ENCODE peak calls at places on chromosomes 6 and 20, in seven cellular contexts. One of them, this sample, is unnamed.

GRCh38 chr6:38095054-38095453 is 275.5 kb downstream of the ZFAND3 start:
- DNase-seq in IMR-90: peak; percentile 79
- DNase-seq in endothelial cell of umbilical vein: no peak
- DNase-seq in HCT116: no peak
- DNase-seq in neural progenitor cell: no peak
- DNase-seq in HepG2: peak; percentile 26
- DNase-seq in OCI-LY7: no peak
- DNase-seq in this sample: no peak

GRCh38 chr20:24477831-24478547 is 8.6 kb downstream of the SYNDIG1 start:
- DNase-seq in IMR-90: no peak
- DNase-seq in endothelial cell of umbilical vein: no peak
- DNase-seq in HCT116: no peak
- DNase-seq in neural progenitor cell: no peak
- DNase-seq in HepG2: no peak
- DNase-seq in OCI-LY7: no peak
- DNase-seq in this sample: no peak

GRCh38 chr20:1323830-1324597 is 4.9 kb downstream of the SDCBP2 start:
- DNase-seq in IMR-90: no peak
- DNase-seq in endothelial cell of umbilical vein: peak; percentile 40
- DNase-seq in HCT116: no peak
- DNase-seq in neural progenitor cell: no peak
- DNase-seq in HepG2: no peak
- DNase-seq in OCI-LY7: no peak
- DNase-seq in this sample: no peak

GRCh38 chr6:107805504-107805903 is 18.6 kb downstream of the SCML4 start:
- DNase-seq in IMR-90: no peak
- DNase-seq in endothelial cell of umbilical vein: no peak
- DNase-seq in HCT116: no peak
- DNase-seq in neural progenitor cell: no peak
- DNase-seq in HepG2: no peak
- DNase-seq in OCI-LY7: no peak
- DNase-seq in this sample: no peak

GRCh38 chr6:158867381-158868121 is 48.4 kb upstream of the EZR start:
- DNase-seq in IMR-90: no peak
- DNase-seq in endothelial cell of umbilical vein: no peak
- DNase-seq in HCT116: peak; percentile 85
- DNase-seq in neural progenitor cell: no peak
- DNase-seq in HepG2: no peak
- DNase-seq in OCI-LY7: peak; percentile 80
- DNase-seq in this sample: peak; percentile 21

GRCh38 chr6:78308025-78308424 is 559.3 kb upstream of the IRAK1BP1 start:
- DNase-seq in IMR-90: no peak
- DNase-seq in endothelial cell of umbilical vein: no peak
- DNase-seq in HCT116: peak; percentile 41
- DNase-seq in neural progenitor cell: peak; percentile 47
- DNase-seq in HepG2: no peak
- DNase-seq in OCI-LY7: no peak
- DNase-seq in this sample: no peak

GRCh38 chr20:1299522-1299921 is 29.4 kb downstream of the SDCBP2 start:
- DNase-seq in IMR-90: no peak
- DNase-seq in endothelial cell of umbilical vein: no peak
- DNase-seq in HCT116: peak; percentile 37
- DNase-seq in neural progenitor cell: peak; percentile 45
- DNase-seq in HepG2: no peak
- DNase-seq in OCI-LY7: no peak
- DNase-seq in this sample: no peak

GRCh38 chr20:52251137-52251700 is 59.6 kb upstream of the ZFP64 start:
- DNase-seq in IMR-90: no peak
- DNase-seq in endothelial cell of umbilical vein: no peak
- DNase-seq in HCT116: no peak
- DNase-seq in neural progenitor cell: no peak
- DNase-seq in HepG2: no peak
- DNase-seq in OCI-LY7: no peak
- DNase-seq in this sample: no peak

GRCh38 chr6:154450498-154450897 is 60.0 kb downstream of the CNKSR3 start:
- DNase-seq in IMR-90: no peak
- DNase-seq in endothelial cell of umbilical vein: no peak
- DNase-seq in HCT116: no peak
- DNase-seq in neural progenitor cell: no peak
- DNase-seq in HepG2: no peak
- DNase-seq in OCI-LY7: no peak
- DNase-seq in this sample: no peak

GRCh38 chr6:100057941-100058340 is 63.9 kb upstream of the MCHR2 start:
- DNase-seq in IMR-90: peak; percentile 12
- DNase-seq in endothelial cell of umbilical vein: no peak
- DNase-seq in HCT116: no peak
- DNase-seq in neural progenitor cell: no peak
- DNase-seq in HepG2: no peak
- DNase-seq in OCI-LY7: no peak
- DNase-seq in this sample: no peak

GRCh38 chr20:8073024-8073832 is 53.7 kb upstream of the TMX4 start:
- DNase-seq in IMR-90: peak; percentile 90
- DNase-seq in endothelial cell of umbilical vein: peak; percentile 54
- DNase-seq in HCT116: no peak
- DNase-seq in neural progenitor cell: no peak
- DNase-seq in HepG2: peak; percentile 29
- DNase-seq in OCI-LY7: no peak
- DNase-seq in this sample: peak; percentile 63

GRCh38 chr6:86916393-86916792 is 20.9 kb upstream of the HTR1E start:
- DNase-seq in IMR-90: no peak
- DNase-seq in endothelial cell of umbilical vein: no peak
- DNase-seq in HCT116: no peak
- DNase-seq in neural progenitor cell: no peak
- DNase-seq in HepG2: no peak
- DNase-seq in OCI-LY7: no peak
- DNase-seq in this sample: no peak

GRCh38 chr6:90105766-90106165 is 190.9 kb downstream of the BACH2 start:
- DNase-seq in IMR-90: no peak
- DNase-seq in endothelial cell of umbilical vein: no peak
- DNase-seq in HCT116: no peak
- DNase-seq in neural progenitor cell: no peak
- DNase-seq in HepG2: no peak
- DNase-seq in OCI-LY7: no peak
- DNase-seq in this sample: no peak

GRCh38 chr6:4008324-4009047 is 70.5 kb downstream of the FAM217A start:
- DNase-seq in IMR-90: peak; percentile 92
- DNase-seq in endothelial cell of umbilical vein: peak; percentile 76
- DNase-seq in HCT116: peak; percentile 56
- DNase-seq in neural progenitor cell: no peak
- DNase-seq in HepG2: peak; percentile 86
- DNase-seq in OCI-LY7: peak; percentile 66
- DNase-seq in this sample: peak; percentile 88

GRCh38 chr20:36461600-36462439 is 79.5 kb upstream of the MYL9 start:
- DNase-seq in IMR-90: peak; percentile 42
- DNase-seq in endothelial cell of umbilical vein: peak; percentile 37
- DNase-seq in HCT116: no peak
- DNase-seq in neural progenitor cell: peak; percentile 83
- DNase-seq in HepG2: no peak
- DNase-seq in OCI-LY7: peak; percentile 60
- DNase-seq in this sample: peak; percentile 78

GRCh38 chr6:145656128-145656527 is 79.2 kb downstream of the EPM2A start:
- DNase-seq in IMR-90: no peak
- DNase-seq in endothelial cell of umbilical vein: peak; percentile 8
- DNase-seq in HCT116: no peak
- DNase-seq in neural progenitor cell: no peak
- DNase-seq in HepG2: no peak
- DNase-seq in OCI-LY7: no peak
- DNase-seq in this sample: no peak

GRCh38 chr6:133896344-133896721 is 7.4 kb downstream of the TCF21 start:
- DNase-seq in IMR-90: no peak
- DNase-seq in endothelial cell of umbilical vein: no peak
- DNase-seq in HCT116: no peak
- DNase-seq in neural progenitor cell: no peak
- DNase-seq in HepG2: peak; percentile 34
- DNase-seq in OCI-LY7: no peak
- DNase-seq in this sample: peak; percentile 11

GRCh38 chr20:63188641-63189321 is 27.1 kb downstream of the YTHDF1 start:
- DNase-seq in IMR-90: no peak
- DNase-seq in endothelial cell of umbilical vein: no peak
- DNase-seq in HCT116: no peak
- DNase-seq in neural progenitor cell: no peak
- DNase-seq in HepG2: no peak
- DNase-seq in OCI-LY7: peak; percentile 15
- DNase-seq in this sample: no peak

GRCh38 chr6:5751525-5752252 is 255.0 kb downstream of the NRN1 start:
- DNase-seq in IMR-90: peak; percentile 23
- DNase-seq in endothelial cell of umbilical vein: no peak
- DNase-seq in HCT116: no peak
- DNase-seq in neural progenitor cell: no peak
- DNase-seq in HepG2: no peak
- DNase-seq in OCI-LY7: no peak
- DNase-seq in this sample: no peak

GRCh38 chr6:30006170-30007131 is 54.6 kb upstream of the POLR1H start:
- DNase-seq in IMR-90: peak; percentile 3
- DNase-seq in endothelial cell of umbilical vein: no peak
- DNase-seq in HCT116: no peak
- DNase-seq in neural progenitor cell: peak; percentile 46
- DNase-seq in HepG2: no peak
- DNase-seq in OCI-LY7: no peak
- DNase-seq in this sample: peak; percentile 28

GRCh38 chr6:110055387-110055735 is 77.2 kb downstream of the GPR6 start:
- DNase-seq in IMR-90: no peak
- DNase-seq in endothelial cell of umbilical vein: no peak
- DNase-seq in HCT116: no peak
- DNase-seq in neural progenitor cell: no peak
- DNase-seq in HepG2: no peak
- DNase-seq in OCI-LY7: no peak
- DNase-seq in this sample: no peak

GRCh38 chr20:34364013-34364382 is 925 bp downstream of the ITCH start:
- DNase-seq in IMR-90: peak; percentile 34
- DNase-seq in endothelial cell of umbilical vein: peak; percentile 60
- DNase-seq in HCT116: no peak
- DNase-seq in neural progenitor cell: no peak
- DNase-seq in HepG2: no peak
- DNase-seq in OCI-LY7: peak; percentile 18
- DNase-seq in this sample: peak; percentile 53

GRCh38 chr20:35866446-35867202 is 87.7 kb downstream of the SCAND1 start:
- DNase-seq in IMR-90: peak; percentile 81
- DNase-seq in endothelial cell of umbilical vein: no peak
- DNase-seq in HCT116: no peak
- DNase-seq in neural progenitor cell: no peak
- DNase-seq in HepG2: no peak
- DNase-seq in OCI-LY7: no peak
- DNase-seq in this sample: no peak

GRCh38 chr20:1718604-1719384 is 61.2 kb upstream of the SIRPG start:
- DNase-seq in IMR-90: peak; percentile 46
- DNase-seq in endothelial cell of umbilical vein: no peak
- DNase-seq in HCT116: peak; percentile 19
- DNase-seq in neural progenitor cell: no peak
- DNase-seq in HepG2: no peak
- DNase-seq in OCI-LY7: no peak
- DNase-seq in this sample: no peak

GRCh38 chr6:35637911-35638310 is 50.8 kb downstream of the FKBP5 start:
- DNase-seq in IMR-90: no peak
- DNase-seq in endothelial cell of umbilical vein: no peak
- DNase-seq in HCT116: no peak
- DNase-seq in neural progenitor cell: no peak
- DNase-seq in HepG2: no peak
- DNase-seq in OCI-LY7: no peak
- DNase-seq in this sample: no peak

GRCh38 chr6:56555438-56555872 is 87.2 kb downstream of the DST start:
- DNase-seq in IMR-90: peak; percentile 73
- DNase-seq in endothelial cell of umbilical vein: no peak
- DNase-seq in HCT116: no peak
- DNase-seq in neural progenitor cell: peak; percentile 64
- DNase-seq in HepG2: no peak
- DNase-seq in OCI-LY7: no peak
- DNase-seq in this sample: peak; percentile 40

GRCh38 chr6:11008821-11009220 is 35.3 kb downstream of the ELOVL2 start:
- DNase-seq in IMR-90: peak; percentile 84
- DNase-seq in endothelial cell of umbilical vein: no peak
- DNase-seq in HCT116: no peak
- DNase-seq in neural progenitor cell: no peak
- DNase-seq in HepG2: no peak
- DNase-seq in OCI-LY7: no peak
- DNase-seq in this sample: no peak
- H3K4me2 ChIP-seq in IMR-90: peak overlapping the region; percentile 52
- H3K4me2 ChIP-seq in endothelial cell of umbilical vein: no peak overlapping the region
- H3K4me2 ChIP-seq in HCT116: peak overlapping the region; percentile 88
- H3K4me2 ChIP-seq in neural progenitor cell: no peak overlapping the region
- H3K4me2 ChIP-seq in HepG2: peak overlapping the region; percentile 64
- H3K4me2 ChIP-seq in OCI-LY7: no peak overlapping the region
- H3K4me2 ChIP-seq in this sample: peak overlapping the region; percentile 20

GRCh38 chr20:45094864-45095574 is 5.9 kb downstream of the KCNS1 start:
- DNase-seq in IMR-90: no peak
- DNase-seq in endothelial cell of umbilical vein: no peak
- DNase-seq in HCT116: no peak
- DNase-seq in neural progenitor cell: no peak
- DNase-seq in HepG2: no peak
- DNase-seq in OCI-LY7: no peak
- DNase-seq in this sample: no peak
- H3K4me2 ChIP-seq in IMR-90: no peak overlapping the region
- H3K4me2 ChIP-seq in endothelial cell of umbilical vein: no peak overlapping the region
- H3K4me2 ChIP-seq in HCT116: no peak overlapping the region
- H3K4me2 ChIP-seq in neural progenitor cell: no peak overlapping the region
- H3K4me2 ChIP-seq in HepG2: no peak overlapping the region
- H3K4me2 ChIP-seq in OCI-LY7: no peak overlapping the region
- H3K4me2 ChIP-seq in this sample: no peak overlapping the region

GRCh38 chr6:7165002-7165735 is 57.4 kb downstream of the RREB1 start:
- DNase-seq in IMR-90: peak; percentile 68
- DNase-seq in endothelial cell of umbilical vein: no peak
- DNase-seq in HCT116: no peak
- DNase-seq in neural progenitor cell: no peak
- DNase-seq in HepG2: peak; percentile 94
- DNase-seq in OCI-LY7: no peak
- DNase-seq in this sample: peak; percentile 60
- H3K4me2 ChIP-seq in IMR-90: peak overlapping the region; percentile 32
- H3K4me2 ChIP-seq in endothelial cell of umbilical vein: no peak overlapping the region
- H3K4me2 ChIP-seq in HCT116: no peak overlapping the region
- H3K4me2 ChIP-seq in neural progenitor cell: peak overlapping the region; percentile 42
- H3K4me2 ChIP-seq in HepG2: peak overlapping the region; percentile 48
- H3K4me2 ChIP-seq in OCI-LY7: no peak overlapping the region
- H3K4me2 ChIP-seq in this sample: peak overlapping the region; percentile 14

GRCh38 chr20:32652739-32653526 is 20.8 kb downstream of the C20orf203 start:
- DNase-seq in IMR-90: peak; percentile 66
- DNase-seq in endothelial cell of umbilical vein: peak; percentile 70
- DNase-seq in HCT116: peak; percentile 54
- DNase-seq in neural progenitor cell: peak; percentile 84
- DNase-seq in HepG2: peak; percentile 89
- DNase-seq in OCI-LY7: peak; percentile 86
- DNase-seq in this sample: peak; percentile 93

GRCh38 chr20:32648761-32649615 is 24.8 kb downstream of the C20orf203 start:
- DNase-seq in IMR-90: peak; percentile 17
- DNase-seq in endothelial cell of umbilical vein: no peak
- DNase-seq in HCT116: peak; percentile 13
- DNase-seq in neural progenitor cell: no peak
- DNase-seq in HepG2: no peak
- DNase-seq in OCI-LY7: no peak
- DNase-seq in this sample: peak; percentile 43

GRCh38 chr20:32649697-32650471 is 23.9 kb downstream of the C20orf203 start:
- DNase-seq in IMR-90: no peak
- DNase-seq in endothelial cell of umbilical vein: no peak
- DNase-seq in HCT116: no peak
- DNase-seq in neural progenitor cell: no peak
- DNase-seq in HepG2: no peak
- DNase-seq in OCI-LY7: no peak
- DNase-seq in this sample: peak; percentile 13

GRCh38 chr20:32651537-32651936 is 22.2 kb downstream of the C20orf203 start:
- DNase-seq in IMR-90: no peak
- DNase-seq in endothelial cell of umbilical vein: no peak
- DNase-seq in HCT116: no peak
- DNase-seq in neural progenitor cell: no peak
- DNase-seq in HepG2: no peak
- DNase-seq in OCI-LY7: peak; percentile 20
- DNase-seq in this sample: peak; percentile 4

GRCh38 chr20:32650545-32650944 is 23.2 kb downstream of the C20orf203 start:
- DNase-seq in IMR-90: no peak
- DNase-seq in endothelial cell of umbilical vein: no peak
- DNase-seq in HCT116: no peak
- DNase-seq in neural progenitor cell: no peak
- DNase-seq in HepG2: no peak
- DNase-seq in OCI-LY7: no peak
- DNase-seq in this sample: peak; percentile 8
- H3K4me2 ChIP-seq in IMR-90: no peak overlapping the region
- H3K4me2 ChIP-seq in endothelial cell of umbilical vein: no peak overlapping the region
- H3K4me2 ChIP-seq in HCT116: no peak overlapping the region
- H3K4me2 ChIP-seq in neural progenitor cell: no peak overlapping the region
- H3K4me2 ChIP-seq in HepG2: no peak overlapping the region
- H3K4me2 ChIP-seq in OCI-LY7: no peak overlapping the region
- H3K4me2 ChIP-seq in this sample: no peak overlapping the region

This sample was measured in hepatocyte.